ENCODE peak calls at places on chromosomes 4 and X, in six cellular contexts. Q is ovary, O is endothelial cell of umbilical vein, Y is tibial nerve, B is sigmoid colon, D is thyroid gland. M is an unnamed sample. For H3K9me3, the result is how much of the 10 kb centered on the place peaks cover.

GRCh38 chr4:5043579-5043978 is 7.7 kb upstream of the STK32B start:
- DNase-seq in Q (no peak), O (no peak), Y (no peak), B (no peak), D (no peak), M (no peak)

GRCh38 chr4:31539279-31540074 is 819.3 kb downstream of the PCDH7 start:
- DNase-seq in Q (no peak), O (no peak), Y (no peak), B (no peak), D (peak), M (peak)

GRCh38 chrX:19655032-19655431 is 139.7 kb upstream of the MAP3K15 start:
- DNase-seq in Q (no peak), O (no peak), Y (no peak), B (no peak), D (no peak), M (no peak)

GRCh38 chr4:176195184-176195978 is at the start of gene SPATA4:
- DNase-seq in Q (peak), O (peak), Y (peak), B (peak), D (peak), M (peak)

GRCh38 chr4:38177035-38177791 is 217.0 kb downstream of the PTTG2 start:
- DNase-seq in Q (peak), O (peak), Y (no peak), B (no peak), D (no peak), M (peak)

GRCh38 chr4:67853336-67853735 is 30.5 kb downstream of the TMPRSS11D start:
- DNase-seq in Q (no peak), O (no peak), Y (no peak), B (no peak), D (peak), M (no peak)

GRCh38 chr4:121373841-121374240 is 7.0 kb downstream of the QRFPR start:
- DNase-seq in Q (no peak), O (no peak), Y (no peak), B (no peak), D (no peak), M (no peak)

GRCh38 chr4:170589597-170590191 is 499.9 kb upstream of the AADAT start:
- DNase-seq in Q (no peak), O (no peak), Y (no peak), B (no peak), D (no peak), M (no peak)

GRCh38 chr4:19577121-19577520 is 674.6 kb upstream of the SLIT2 start:
- DNase-seq in Q (no peak), O (no peak), Y (no peak), B (no peak), D (no peak), M (no peak)

GRCh38 chr4:153931804-153932203 is 142.9 kb upstream of the SFRP2 start:
- DNase-seq in Q (no peak), O (no peak), Y (no peak), B (no peak), D (no peak), M (no peak)

GRCh38 chr4:121226362-121226761 is 62.2 kb upstream of the TNIP3 start:
- DNase-seq in Q (no peak), O (no peak), Y (no peak), B (no peak), D (no peak), M (no peak)

GRCh38 chr4:151266542-151266941 is 10.4 kb upstream of the PRSS48 start:
- DNase-seq in Q (no peak), O (peak), Y (no peak), B (no peak), D (no peak), M (no peak)

GRCh38 chrX:71118032-71118984 is at the start of gene MED12:
- DNase-seq in Q (peak), O (peak), Y (peak), B (peak), D (peak), M (peak)

GRCh38 chr4:23822181-23822580 is 67.7 kb downstream of the PPARGC1A start:
- DNase-seq in Q (no peak), O (no peak), Y (no peak), B (no peak), D (no peak), M (no peak)

GRCh38 chrX:154481911-154482601 is 3.0 kb upstream of the LAGE3 start:
- DNase-seq in Q (no peak), O (no peak), Y (no peak), B (no peak), D (peak), M (no peak)

GRCh38 chr4:146436423-146437162 is 85.1 kb downstream of the SLC10A7 start:
- DNase-seq in Q (no peak), O (peak), Y (no peak), B (no peak), D (no peak), M (no peak)

GRCh38 chr4:149823770-149824221 is 8.2 kb upstream of the IQCM start:
- DNase-seq in Q (no peak), O (peak), Y (no peak), B (no peak), D (peak), M (no peak)

GRCh38 chr4:151284534-151285245 is 7.7 kb downstream of the PRSS48 start:
- DNase-seq in Q (no peak), O (peak), Y (no peak), B (no peak), D (no peak), M (no peak)

GRCh38 chrX:148070504-148070877 is 89.4 kb downstream of the FMR1NB start:
- DNase-seq in Q (no peak), O (no peak), Y (no peak), B (no peak), D (no peak), M (no peak)

GRCh38 chrX:103440621-103441020 is 64.3 kb downstream of the BEX3 start:
- DNase-seq in Q (no peak), O (no peak), Y (no peak), B (no peak), D (no peak), M (no peak)

GRCh38 chr4:173860079-173860478 is 330.1 kb upstream of the HAND2 start:
- DNase-seq in Q (no peak), O (no peak), Y (no peak), B (no peak), D (no peak), M (no peak)

GRCh38 chr4:62408467-62408866 is 1208.3 kb downstream of the ADGRL3 start:
- DNase-seq in Q (no peak), O (no peak), Y (no peak), B (no peak), D (no peak), M (no peak)

GRCh38 chr4:84803720-84804119 is 162.8 kb downstream of the WDFY3 start:
- DNase-seq in Q (no peak), O (peak), Y (no peak), B (no peak), D (no peak), M (no peak)

GRCh38 chr4:89539374-89539773 is 231.8 kb upstream of the GPRIN3 start:
- DNase-seq in Q (no peak), O (peak), Y (no peak), B (no peak), D (no peak), M (no peak)

GRCh38 chrX:56751071-56751470 is 22.0 kb downstream of the NBDY start:
- DNase-seq in Q (no peak), O (peak), Y (no peak), B (no peak), D (no peak), M (no peak)

GRCh38 chrX:108447303-108447702 is 7.7 kb downstream of the COL4A5 start:
- DNase-seq in Q (no peak), O (no peak), Y (no peak), B (no peak), D (no peak), M (no peak)

GRCh38 chr4:165331823-165332222 is 4.4 kb downstream of the MSMO1 start:
- DNase-seq in Q (no peak), O (no peak), Y (no peak), B (no peak), D (no peak), M (no peak)

GRCh38 chr4:71187399-71188196 is 151.2 kb upstream of the SLC4A4 start:
- DNase-seq in Q (no peak), O (no peak), Y (no peak), B (peak), D (peak), M (peak)

GRCh38 chr4:100306018-100306417 is 115.8 kb upstream of the DDIT4L start:
- DNase-seq in Q (no peak), O (no peak), Y (no peak), B (no peak), D (no peak), M (no peak)

GRCh38 chr4:53923921-53924320 is 140.5 kb downstream of the CHIC2 start:
- DNase-seq in Q (no peak), O (no peak), Y (no peak), B (no peak), D (no peak), M (no peak)

GRCh38 chr4:66055999-66056398 is 385.7 kb upstream of the EPHA5 start:
- DNase-seq in Q (no peak), O (no peak), Y (no peak), B (no peak), D (no peak), M (no peak)

DNA sequence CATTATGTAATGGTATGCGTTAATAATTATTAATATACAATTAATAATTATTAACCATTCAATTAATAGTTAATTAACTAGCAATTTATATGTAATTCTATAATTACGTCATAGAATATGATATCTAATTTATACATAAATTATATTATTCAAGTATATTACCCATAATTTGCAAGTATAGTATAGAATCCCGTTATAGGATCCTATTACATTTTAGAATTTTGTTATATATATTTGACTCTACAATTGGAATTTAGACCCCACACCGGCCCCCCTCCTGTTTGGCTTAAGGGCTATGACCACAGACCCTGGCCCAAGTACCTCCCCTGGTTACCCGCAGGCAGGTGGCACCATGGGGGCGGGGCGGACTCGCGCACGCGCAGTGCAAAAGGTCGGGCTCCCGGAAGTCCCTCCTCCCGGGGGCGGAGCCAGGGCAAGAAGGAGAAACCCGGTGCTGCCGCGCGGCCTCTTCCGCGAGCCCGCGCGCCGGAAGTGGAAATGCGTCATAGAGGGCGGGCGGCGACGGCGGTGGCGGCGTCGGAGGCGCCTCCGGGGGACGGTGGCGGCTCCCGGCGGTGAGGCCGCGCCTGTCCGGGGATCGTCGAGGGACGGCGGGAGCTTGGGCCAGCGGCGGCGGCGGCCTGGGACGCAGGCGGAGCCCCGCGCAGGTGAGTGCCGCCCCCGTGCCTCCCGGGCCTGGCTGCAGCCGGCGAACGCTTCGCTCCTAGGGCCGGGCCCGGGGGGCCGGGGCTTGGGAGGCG is at the start of gene AKAP17A:
- DNase-seq in Q (peak), O (peak), Y (peak), B (peak), D (peak), M (peak)
- TF ChIP-seq POLR2A in Q (peak), O (peak), Y (peak), B (no peak), D (peak), M (peak)

GRCh38 chr4:162232349-162232748 is 68.5 kb upstream of the FSTL5 start:
- DNase-seq in Q (no peak), O (no peak), Y (no peak), B (no peak), D (no peak), M (no peak)
- H3K9me3 ChIP-seq in Q (under half), O (under half), Y (under half), B (under half), D (under half), M (under half)

GRCh38 chr4:108024078-108024990 is 34.6 kb downstream of the HADH start:
- DNase-seq in Q (no peak), O (no peak), Y (no peak), B (no peak), D (no peak), M (no peak)

GRCh38 chr4:108013955-108014354 is 24.3 kb downstream of the HADH start:
- DNase-seq in Q (no peak), O (no peak), Y (no peak), B (no peak), D (no peak), M (no peak)

GRCh38 chr4:108018038-108018883 is 28.6 kb downstream of the HADH start:
- DNase-seq in Q (peak), O (peak), Y (peak), B (peak), D (peak), M (peak)

GRCh38 chr4:108013332-108013731 is 23.6 kb downstream of the HADH start:
- DNase-seq in Q (no peak), O (no peak), Y (no peak), B (no peak), D (no peak), M (no peak)

DNA sequence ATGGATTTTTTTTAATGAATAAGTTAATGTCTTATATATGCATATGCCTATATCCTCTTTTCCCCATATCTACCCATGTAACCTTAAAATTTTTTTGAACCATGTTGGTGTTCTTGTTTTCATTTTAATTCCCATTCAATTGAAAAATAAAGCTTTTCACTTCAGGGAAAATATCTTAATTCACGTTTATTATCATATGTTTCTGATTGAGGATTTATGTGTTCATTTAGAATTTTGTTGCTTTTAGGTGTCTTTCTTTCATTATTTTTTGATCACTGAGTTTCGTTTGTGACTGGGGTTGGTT is 29.1 kb downstream of the HADH start:
- DNase-seq in Q (no peak), O (no peak), Y (no peak), B (no peak), D (no peak), M (no peak)
- TF ChIP-seq CTCF in Q (no peak), O (no peak), Y (no peak), B (no peak), D (no peak), M (no peak)

DNA sequence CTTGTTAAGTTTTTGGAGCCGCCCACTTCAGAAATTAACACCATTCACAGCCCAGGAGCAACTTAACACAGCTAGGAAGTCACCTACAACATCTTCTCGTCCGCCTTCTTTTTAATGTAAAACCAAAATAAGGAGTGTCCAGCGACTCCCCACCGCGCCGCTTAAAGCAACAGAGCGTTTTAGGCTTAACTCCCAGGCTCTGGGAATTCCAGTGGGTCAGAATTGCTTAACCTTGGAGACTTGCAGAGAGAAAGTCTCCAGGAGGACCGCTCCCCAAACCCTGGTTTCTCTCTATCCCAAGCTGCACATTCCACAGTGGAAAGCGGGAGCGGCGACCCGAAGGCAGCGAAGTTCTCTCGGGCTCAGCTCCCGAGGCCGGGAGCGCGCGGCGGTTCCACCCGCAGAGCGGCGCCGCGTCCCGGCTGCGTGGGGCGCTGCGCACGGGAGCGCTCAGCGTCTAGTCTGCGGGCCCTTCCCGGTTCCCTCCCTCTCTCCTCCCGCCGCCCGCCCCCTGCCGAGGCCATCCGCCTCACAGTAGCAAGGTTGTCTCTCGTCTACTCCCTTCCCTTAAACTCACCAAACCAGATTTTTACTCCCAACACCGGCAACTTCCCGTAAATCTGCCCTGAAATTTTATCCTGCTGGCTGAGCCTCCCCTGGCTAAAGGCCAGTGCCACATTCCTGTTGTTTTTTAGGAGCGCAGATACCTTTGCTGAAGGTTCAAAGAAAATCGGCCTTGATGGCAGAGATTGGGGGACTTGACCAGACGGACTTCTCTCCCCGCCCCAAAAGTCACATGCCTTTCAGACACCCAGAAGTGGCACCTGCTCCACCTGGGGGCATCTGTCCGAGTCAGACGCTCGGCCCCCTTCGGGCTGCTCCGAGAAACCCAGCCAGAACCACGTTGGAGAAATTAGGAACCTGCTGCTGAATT is at the start of gene RBM47:
- DNase-seq in Q (peak), O (peak), Y (peak), B (peak), D (peak), M (peak)
- TF ChIP-seq POLR2A in Q (no peak), O (no peak), Y (no peak), B (peak), D (peak), M (peak)

GRCh38 chrX:149871940-149872339 is 9.0 kb upstream of the MAGEA8 start:
- DNase-seq in Q (no peak), O (peak), Y (no peak), B (no peak), D (peak), M (no peak)
- H3K9me3 ChIP-seq in Q (under half), O (under half), Y (under half), B (under half), D (under half), M (under half)

GRCh38 chrX:10597871-10598270 is 22.5 kb downstream of the MID1 start:
- DNase-seq in Q (no peak), O (peak), Y (no peak), B (no peak), D (peak), M (no peak)
- TF ChIP-seq CTCF in Q (no peak), O (peak), Y (peak), B (no peak), D (no peak), M (no peak)